ENCODE peak calls at places on chromosome 1, in four cellular contexts. J is GM12865, D is cardiac fibroblast, K is WTC11. L is an unnamed sample.

GRCh38 chr1:197249324-197249723 is 18.7 kb upstream of the CRB1 start:
- DNase-seq in J (no peak), D (no peak), K (no peak), L (no peak)

GRCh38 chr1:59432531-59433439 is 135.9 kb downstream of the FGGY start:
- DNase-seq in J (peak; percentile 55), D (no peak), K (no peak), L (no peak)

GRCh38 chr1:147636314-147636713 is 34.0 kb downstream of the ACP6 start:
- DNase-seq in J (no peak), D (no peak), K (no peak), L (no peak)

GRCh38 chr1:203380395-203381150 is 29.7 kb upstream of the FMOD start:
- DNase-seq in J (peak; percentile 62), D (no peak), K (no peak), L (no peak)

GRCh38 chr1:189499736-189500135 is 977.9 kb downstream of the BRINP3 start:
- DNase-seq in J (no peak), D (no peak), K (no peak), L (peak; percentile 13)

GRCh38 chr1:236301080-236301957 is 19.6 kb upstream of the ERO1B start:
- DNase-seq in J (no peak), D (no peak), K (no peak), L (no peak)

GRCh38 chr1:4557949-4558348 is 96.5 kb upstream of the AJAP1 start:
- DNase-seq in J (no peak), D (no peak), K (no peak), L (no peak)

GRCh38 chr1:64898107-64898861 is 68.1 kb downstream of the JAK1 start:
- DNase-seq in J (peak; percentile 67), D (peak; percentile 83), K (no peak), L (peak; percentile 95)

GRCh38 chr1:15923241-15923640 is 52.7 kb downstream of the ZBTB17 start:
- DNase-seq in J (no peak), D (peak; percentile 69), K (no peak), L (peak; percentile 76)

GRCh38 chr1:23238565-23238964 is 21.3 kb upstream of the HTR1D start:
- DNase-seq in J (no peak), D (no peak), K (no peak), L (no peak)

GRCh38 chr1:196160066-196160795 is 448.0 kb downstream of the KCNT2 start:
- DNase-seq in J (no peak), D (peak; percentile 72), K (no peak), L (peak; percentile 68)

GRCh38 chr1:24075946-24076345 is 36.0 kb downstream of the MYOM3 start:
- DNase-seq in J (no peak), D (no peak), K (no peak), L (no peak)

GRCh38 chr1:18637962-18638817 is 7.5 kb downstream of the PAX7 start:
- DNase-seq in J (no peak), D (no peak), K (no peak), L (no peak)

GRCh38 chr1:109498161-109498801 is 4.4 kb downstream of the CYB561D1 start:
- DNase-seq in J (peak; percentile 28), D (peak; percentile 45), K (peak; percentile 80), L (peak; percentile 53)

GRCh38 chr1:206503591-206504362 is 3.6 kb upstream of the RASSF5 start:
- DNase-seq in J (peak; percentile 91), D (peak; percentile 94), K (no peak), L (peak; percentile 98)

GRCh38 chr1:187275985-187276580 is 447.3 kb downstream of the PLA2G4A start:
- DNase-seq in J (no peak), D (no peak), K (no peak), L (no peak)

GRCh38 chr1:8448906-8449661 is 131.2 kb downstream of the SLC45A1 start:
- DNase-seq in J (no peak), D (peak; percentile 51), K (no peak), L (peak; percentile 56)

GRCh38 chr1:218585565-218586184 is 240.5 kb downstream of the TGFB2 start:
- DNase-seq in J (no peak), D (peak; percentile 56), K (peak; percentile 75), L (peak; percentile 85)

DNA sequence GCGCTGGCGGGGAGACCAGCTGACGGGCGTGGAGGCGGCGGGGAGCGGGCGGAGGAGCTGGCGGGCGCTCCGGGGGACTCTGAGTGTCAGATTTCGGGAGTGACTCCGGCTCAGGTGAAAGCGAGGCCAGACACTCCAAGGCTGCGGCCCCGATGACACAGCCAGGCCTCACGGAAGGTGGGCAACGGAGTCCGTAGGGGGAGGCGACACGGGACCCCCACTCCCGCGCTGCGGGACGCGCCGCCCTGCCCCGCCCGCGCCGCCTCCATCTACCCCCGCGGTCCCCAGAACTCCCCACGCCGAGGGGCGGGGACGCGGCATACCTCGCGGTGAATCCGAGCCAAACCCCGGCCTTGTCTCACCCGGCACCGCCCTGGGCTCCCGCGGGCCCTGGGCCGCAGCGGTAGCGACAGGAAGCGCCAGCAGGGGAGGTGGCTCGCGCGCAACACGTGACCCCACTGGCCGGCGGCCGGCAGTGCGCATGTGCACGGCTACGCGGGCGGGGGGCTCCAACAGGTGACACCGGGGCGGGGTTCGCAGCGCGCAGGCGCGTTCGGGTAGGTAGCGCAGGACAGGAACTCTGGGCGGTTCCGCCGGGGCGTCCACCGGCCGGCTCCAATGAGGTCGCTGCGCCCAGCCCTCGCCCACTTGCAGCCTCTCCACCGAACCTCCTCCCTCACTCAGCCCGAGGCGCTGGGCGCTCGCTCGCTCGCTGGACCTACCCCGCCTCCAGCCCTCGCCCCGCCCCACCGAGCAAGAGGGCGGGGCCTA is at the start of gene CC2D1B:
- DNase-seq in J (peak; percentile 99), D (peak; percentile 99), K (peak; percentile 99), L (peak; percentile 99)
- TF ChIP-seq CTCF in J (peak; percentile 14), D (no peak), K (no peak), L (no peak)

GRCh38 chr1:65952692-65953091 is 160.0 kb downstream of the PDE4B start:
- DNase-seq in J (no peak), D (peak; percentile 10), K (no peak), L (peak; percentile 34)
- TF ChIP-seq CTCF in J (no peak), D (no peak), K (no peak), L (no peak)

GRCh38 chr1:73998348-73998959 is 199.5 kb downstream of the LRRIQ3 start:
- DNase-seq in J (peak; percentile 50), D (peak; percentile 53), K (no peak), L (peak; percentile 54)
- TF ChIP-seq CTCF in J (peak; percentile 25), D (peak; percentile 28), K (peak; percentile 20), L (peak; percentile 50)

GRCh38 chr1:20240012-20240411 is 50.7 kb upstream of the VWA5B1 start:
- DNase-seq in J (no peak), D (no peak), K (no peak), L (no peak)

GRCh38 chr1:20237646-20238045 is 51.3 kb upstream of the PLA2G2C start:
- DNase-seq in J (peak; percentile 54), D (peak; percentile 3), K (no peak), L (no peak)

GRCh38 chr1:20242890-20243479 is 47.7 kb upstream of the VWA5B1 start:
- DNase-seq in J (no peak), D (no peak), K (no peak), L (no peak)
- TF ChIP-seq CTCF in J (no peak), D (no peak), K (no peak), L (no peak)

GRCh38 chr1:208410409-208410808 is 166.2 kb upstream of the PLXNA2 start:
- DNase-seq in J (no peak), D (no peak), K (no peak), L (no peak)
- TF ChIP-seq CTCF in J (no peak), D (no peak), K (no peak), L (no peak)